ENCODE peak calls at places on chromosomes 13 and 19, in seven cellular contexts. W is lung; V is dermis microvascular lymphatic vessel endothelial cell; F is GM04503; B is activated T-cell treated with anti-CD3 and anti-CD28 coated beads for 1 hour; H is RWPE1; N is activated CD4-positive, alpha-beta T cell treated with anti-CD3 and anti-CD28 coated beads for 48 hours. Z is an unnamed sample.

GRCh38 chr13:110965038-110965754 is 50.3 kb upstream of the ANKRD10 start:
- DNase-seq in F (no peak), V (no peak), H (peak), N (peak), B (no peak), W (no peak), Z (peak)

GRCh38 chr13:71876648-71877279 is 9.8 kb upstream of the DACH1 start:
- DNase-seq in H (no peak), B (no peak), F (no peak), W (no peak), V (no peak), N (no peak), Z (no peak)

GRCh38 chr13:114077121-114077937 is 55.1 kb downstream of the RASA3 start:
- DNase-seq in H (no peak), W (no peak), V (no peak), B (no peak), F (no peak), N (no peak), Z (no peak)

GRCh38 chr19:13195678-13196077 is 45.5 kb downstream of the IER2 start:
- DNase-seq in W (peak), H (no peak), B (peak), V (no peak), N (peak), F (no peak), Z (peak)

GRCh38 chr19:49506575-49507105 is 5.8 kb upstream of the FCGRT start:
- DNase-seq in N (peak), W (peak), F (no peak), H (peak), V (peak), B (peak), Z (peak)

GRCh38 chr19:35767288-35768081 is 7.9 kb upstream of the ARHGAP33 start:
- DNase-seq in N (no peak), W (no peak), V (no peak), B (no peak), H (no peak), F (no peak), Z (no peak)

GRCh38 chr13:61908906-61909305 is 493.3 kb upstream of the PCDH20 start:
- DNase-seq in H (no peak), W (no peak), N (no peak), V (no peak), F (no peak), B (no peak), Z (no peak)

GRCh38 chr13:52780092-52780491 is 40.5 kb upstream of the CNMD start:
- DNase-seq in H (no peak), N (no peak), V (no peak), B (no peak), W (no peak), F (no peak), Z (no peak)

GRCh38 chr19:7492142-7493055 is 3.6 kb upstream of the PEX11G start:
- DNase-seq in H (no peak), W (peak), N (peak), V (peak), B (no peak), F (no peak), Z (no peak)

GRCh38 chr13:97283888-97284287 is 61.8 kb downstream of the MBNL2 start:
- DNase-seq in N (no peak), H (no peak), B (no peak), W (no peak), V (no peak), F (no peak), Z (no peak)

GRCh38 chr19:27822336-27822735 is 1390.6 kb downstream of the UQCRFS1 start:
- DNase-seq in B (no peak), V (no peak), F (no peak), H (no peak), N (no peak), W (no peak), Z (no peak)

GRCh38 chr19:16325161-16325527 is 518 bp downstream of the KLF2 start:
- DNase-seq in H (no peak), F (no peak), B (no peak), W (peak), V (no peak), N (peak), Z (peak)

GRCh38 chr19:46727036-46727501 is 10.2 kb upstream of the PRKD2 start:
- DNase-seq in V (peak), N (no peak), H (no peak), F (no peak), B (no peak), W (no peak), Z (no peak)

GRCh38 chr13:98650376-98651107 is 73.6 kb upstream of the STK24 start:
- DNase-seq in B (no peak), N (no peak), W (no peak), F (no peak), V (no peak), H (peak), Z (peak)

GRCh38 chr19:44303976-44304568 is 753 bp downstream of the ZNF235 start:
- DNase-seq in B (no peak), W (no peak), V (no peak), F (peak), H (peak), N (peak), Z (no peak)

GRCh38 chr13:98525452-98525851 is 51.5 kb downstream of the STK24 start:
- DNase-seq in V (no peak), N (no peak), F (no peak), H (no peak), B (no peak), W (no peak), Z (no peak)